ENCODE peak calls at places on chromosomes 2 and 18, in nine cellular contexts. One of them, this sample, is unnamed.

GRCh38 chr2:38016177-38016576 is 59.8 kb downstream of the CYP1B1 start:
- DNase-seq in epithelial cell of esophagus: peak; percentile 80
- DNase-seq in PC-3: peak; percentile 79
- DNase-seq in IMR-90: peak; percentile 31
- DNase-seq in psoas muscle: no peak
- DNase-seq in T-helper 1 cell: no peak
- DNase-seq in nephron progenitor cell: no peak
- DNase-seq in left cardiac atrium: no peak
- DNase-seq in glutamatergic neuron: no peak
- DNase-seq in this sample: no peak

GRCh38 chr2:234665304-234665703 is 168.4 kb upstream of the ARL4C start:
- DNase-seq in epithelial cell of esophagus: no peak
- DNase-seq in PC-3: no peak
- DNase-seq in IMR-90: no peak
- DNase-seq in psoas muscle: no peak
- DNase-seq in T-helper 1 cell: no peak
- DNase-seq in nephron progenitor cell: no peak
- DNase-seq in left cardiac atrium: no peak
- DNase-seq in glutamatergic neuron: no peak
- DNase-seq in this sample: no peak

GRCh38 chr2:169877406-169877805 is 50.2 kb downstream of the UBR3 start:
- DNase-seq in epithelial cell of esophagus: peak; percentile 31
- DNase-seq in PC-3: peak; percentile 33
- DNase-seq in IMR-90: peak; percentile 33
- DNase-seq in psoas muscle: no peak
- DNase-seq in T-helper 1 cell: no peak
- DNase-seq in nephron progenitor cell: no peak
- DNase-seq in left cardiac atrium: no peak
- DNase-seq in glutamatergic neuron: no peak
- DNase-seq in this sample: no peak

GRCh38 chr2:217928324-217929293 is 74.2 kb downstream of the TNS1 start:
- DNase-seq in epithelial cell of esophagus: no peak
- DNase-seq in PC-3: no peak
- DNase-seq in IMR-90: no peak
- DNase-seq in psoas muscle: peak; percentile 46
- DNase-seq in T-helper 1 cell: no peak
- DNase-seq in nephron progenitor cell: no peak
- DNase-seq in left cardiac atrium: peak; percentile 67
- DNase-seq in glutamatergic neuron: no peak
- DNase-seq in this sample: no peak

GRCh38 chr18:44713435-44713834 is 32.7 kb downstream of the SETBP1 start:
- DNase-seq in epithelial cell of esophagus: no peak
- DNase-seq in PC-3: no peak
- DNase-seq in IMR-90: no peak
- DNase-seq in psoas muscle: no peak
- DNase-seq in T-helper 1 cell: no peak
- DNase-seq in nephron progenitor cell: no peak
- DNase-seq in left cardiac atrium: no peak
- DNase-seq in glutamatergic neuron: no peak
- DNase-seq in this sample: no peak

GRCh38 chr2:233061591-233062446 is 1.7 kb downstream of the INPP5D start:
- DNase-seq in epithelial cell of esophagus: no peak
- DNase-seq in PC-3: peak; percentile 8
- DNase-seq in IMR-90: peak; percentile 16
- DNase-seq in psoas muscle: peak; percentile 28
- DNase-seq in T-helper 1 cell: no peak
- DNase-seq in nephron progenitor cell: peak; percentile 51
- DNase-seq in left cardiac atrium: peak; percentile 38
- DNase-seq in glutamatergic neuron: no peak
- DNase-seq in this sample: no peak

GRCh38 chr2:191617589-191617988 is 60.3 kb upstream of the NABP1 start:
- DNase-seq in epithelial cell of esophagus: peak; percentile 51
- DNase-seq in PC-3: peak; percentile 40
- DNase-seq in IMR-90: no peak
- DNase-seq in psoas muscle: no peak
- DNase-seq in T-helper 1 cell: peak; percentile 34
- DNase-seq in nephron progenitor cell: no peak
- DNase-seq in left cardiac atrium: no peak
- DNase-seq in glutamatergic neuron: no peak
- DNase-seq in this sample: no peak

GRCh38 chr2:206250041-206250897 is 24.2 kb upstream of the ZDBF2 start:
- DNase-seq in epithelial cell of esophagus: peak; percentile 24
- DNase-seq in PC-3: no peak
- DNase-seq in IMR-90: peak; percentile 4
- DNase-seq in psoas muscle: no peak
- DNase-seq in T-helper 1 cell: no peak
- DNase-seq in nephron progenitor cell: no peak
- DNase-seq in left cardiac atrium: no peak
- DNase-seq in glutamatergic neuron: no peak
- DNase-seq in this sample: no peak

GRCh38 chr2:117938611-117939010 is 75.3 kb downstream of the CCDC93 start:
- DNase-seq in epithelial cell of esophagus: no peak
- DNase-seq in PC-3: no peak
- DNase-seq in IMR-90: no peak
- DNase-seq in psoas muscle: no peak
- DNase-seq in T-helper 1 cell: no peak
- DNase-seq in nephron progenitor cell: no peak
- DNase-seq in left cardiac atrium: no peak
- DNase-seq in glutamatergic neuron: no peak
- DNase-seq in this sample: no peak

GRCh38 chr18:8948471-8949149 is 153.9 kb upstream of the NDUFV2 start:
- DNase-seq in epithelial cell of esophagus: peak; percentile 92
- DNase-seq in PC-3: peak; percentile 93
- DNase-seq in IMR-90: peak; percentile 93
- DNase-seq in psoas muscle: no peak
- DNase-seq in T-helper 1 cell: no peak
- DNase-seq in nephron progenitor cell: no peak
- DNase-seq in left cardiac atrium: no peak
- DNase-seq in glutamatergic neuron: no peak
- DNase-seq in this sample: no peak

GRCh38 chr2:120778244-120778643 is 42.6 kb downstream of the GLI2 start:
- DNase-seq in epithelial cell of esophagus: no peak
- DNase-seq in PC-3: peak; percentile 37
- DNase-seq in IMR-90: peak; percentile 63
- DNase-seq in psoas muscle: no peak
- DNase-seq in T-helper 1 cell: no peak
- DNase-seq in nephron progenitor cell: no peak
- DNase-seq in left cardiac atrium: no peak
- DNase-seq in glutamatergic neuron: no peak
- DNase-seq in this sample: no peak

GRCh38 chr2:152552868-152553267 is 164.4 kb downstream of the PRPF40A start:
- DNase-seq in epithelial cell of esophagus: no peak
- DNase-seq in PC-3: no peak
- DNase-seq in IMR-90: no peak
- DNase-seq in psoas muscle: no peak
- DNase-seq in T-helper 1 cell: no peak
- DNase-seq in nephron progenitor cell: no peak
- DNase-seq in left cardiac atrium: no peak
- DNase-seq in glutamatergic neuron: no peak
- DNase-seq in this sample: no peak

GRCh38 chr18:58230438-58231179 is 186.6 kb downstream of the NEDD4L start:
- DNase-seq in epithelial cell of esophagus: peak; percentile 97
- DNase-seq in PC-3: peak; percentile 47
- DNase-seq in IMR-90: peak; percentile 43
- DNase-seq in psoas muscle: no peak
- DNase-seq in T-helper 1 cell: no peak
- DNase-seq in nephron progenitor cell: no peak
- DNase-seq in left cardiac atrium: no peak
- DNase-seq in glutamatergic neuron: no peak
- DNase-seq in this sample: no peak

GRCh38 chr2:177880278-177880677 is 192.3 kb downstream of the PDE11A start:
- DNase-seq in epithelial cell of esophagus: no peak
- DNase-seq in PC-3: no peak
- DNase-seq in IMR-90: no peak
- DNase-seq in psoas muscle: no peak
- DNase-seq in T-helper 1 cell: no peak
- DNase-seq in nephron progenitor cell: no peak
- DNase-seq in left cardiac atrium: no peak
- DNase-seq in glutamatergic neuron: no peak
- DNase-seq in this sample: no peak

GRCh38 chr2:11679016-11679415 is 9.0 kb upstream of the NTSR2 start:
- DNase-seq in epithelial cell of esophagus: no peak
- DNase-seq in PC-3: no peak
- DNase-seq in IMR-90: no peak
- DNase-seq in psoas muscle: no peak
- DNase-seq in T-helper 1 cell: no peak
- DNase-seq in nephron progenitor cell: no peak
- DNase-seq in left cardiac atrium: no peak
- DNase-seq in glutamatergic neuron: no peak
- DNase-seq in this sample: no peak

GRCh38 chr2:73939419-73939818 is 12.7 kb downstream of the DGUOK start:
- DNase-seq in epithelial cell of esophagus: peak; percentile 98
- DNase-seq in PC-3: peak; percentile 21
- DNase-seq in IMR-90: peak; percentile 50
- DNase-seq in psoas muscle: no peak
- DNase-seq in T-helper 1 cell: no peak
- DNase-seq in nephron progenitor cell: no peak
- DNase-seq in left cardiac atrium: no peak
- DNase-seq in glutamatergic neuron: no peak
- DNase-seq in this sample: peak; percentile 82

GRCh38 chr2:4980989-4981388 is 711.2 kb upstream of the SOX11 start:
- DNase-seq in epithelial cell of esophagus: no peak
- DNase-seq in PC-3: no peak
- DNase-seq in IMR-90: no peak
- DNase-seq in psoas muscle: no peak
- DNase-seq in T-helper 1 cell: no peak
- DNase-seq in nephron progenitor cell: no peak
- DNase-seq in left cardiac atrium: no peak
- DNase-seq in glutamatergic neuron: no peak
- DNase-seq in this sample: no peak

GRCh38 chr2:24739355-24740025 is 53.7 kb downstream of the PTRHD1 start:
- DNase-seq in epithelial cell of esophagus: no peak
- DNase-seq in PC-3: peak; percentile 19
- DNase-seq in IMR-90: no peak
- DNase-seq in psoas muscle: no peak
- DNase-seq in T-helper 1 cell: no peak
- DNase-seq in nephron progenitor cell: no peak
- DNase-seq in left cardiac atrium: no peak
- DNase-seq in glutamatergic neuron: no peak
- DNase-seq in this sample: no peak

GRCh38 chr2:23164173-23164572 is 220.8 kb upstream of the KLHL29 start:
- DNase-seq in epithelial cell of esophagus: no peak
- DNase-seq in PC-3: no peak
- DNase-seq in IMR-90: no peak
- DNase-seq in psoas muscle: no peak
- DNase-seq in T-helper 1 cell: no peak
- DNase-seq in nephron progenitor cell: no peak
- DNase-seq in left cardiac atrium: no peak
- DNase-seq in glutamatergic neuron: no peak
- DNase-seq in this sample: no peak

GRCh38 chr2:116687381-116687780 is 1127.1 kb upstream of the DDX18 start:
- DNase-seq in epithelial cell of esophagus: no peak
- DNase-seq in PC-3: no peak
- DNase-seq in IMR-90: no peak
- DNase-seq in psoas muscle: no peak
- DNase-seq in T-helper 1 cell: no peak
- DNase-seq in nephron progenitor cell: no peak
- DNase-seq in left cardiac atrium: no peak
- DNase-seq in glutamatergic neuron: no peak
- DNase-seq in this sample: no peak

GRCh38 chr2:12754643-12755042 is 37.9 kb downstream of the TRIB2 start:
- DNase-seq in epithelial cell of esophagus: no peak
- DNase-seq in PC-3: no peak
- DNase-seq in IMR-90: no peak
- DNase-seq in psoas muscle: no peak
- DNase-seq in T-helper 1 cell: no peak
- DNase-seq in nephron progenitor cell: peak; percentile 31
- DNase-seq in left cardiac atrium: no peak
- DNase-seq in glutamatergic neuron: no peak
- DNase-seq in this sample: no peak

GRCh38 chr2:63257473-63257872 is 206.8 kb downstream of the OTX1 start:
- DNase-seq in epithelial cell of esophagus: no peak
- DNase-seq in PC-3: no peak
- DNase-seq in IMR-90: no peak
- DNase-seq in psoas muscle: no peak
- DNase-seq in T-helper 1 cell: no peak
- DNase-seq in nephron progenitor cell: no peak
- DNase-seq in left cardiac atrium: no peak
- DNase-seq in glutamatergic neuron: no peak
- DNase-seq in this sample: no peak

GRCh38 chr2:888906-889566 is 61.6 kb upstream of the SNTG2 start:
- DNase-seq in epithelial cell of esophagus: no peak
- DNase-seq in PC-3: no peak
- DNase-seq in IMR-90: no peak
- DNase-seq in psoas muscle: no peak
- DNase-seq in T-helper 1 cell: no peak
- DNase-seq in nephron progenitor cell: no peak
- DNase-seq in left cardiac atrium: no peak
- DNase-seq in glutamatergic neuron: no peak
- DNase-seq in this sample: no peak

GRCh38 chr18:67483237-67483636 is 33.3 kb downstream of the DSEL start:
- DNase-seq in epithelial cell of esophagus: no peak
- DNase-seq in PC-3: no peak
- DNase-seq in IMR-90: no peak
- DNase-seq in psoas muscle: no peak
- DNase-seq in T-helper 1 cell: no peak
- DNase-seq in nephron progenitor cell: no peak
- DNase-seq in left cardiac atrium: no peak
- DNase-seq in glutamatergic neuron: no peak
- DNase-seq in this sample: no peak